ENCODE peak calls at places on chromosomes 12 and 14, in four cellular contexts. L is H1, N is HepG2, E is GM12878. P is an unnamed sample.
A peak's percentile ranks its signal among the peaks of the same experiment; 100 is the strongest.

GRCh38 chr12:50742776-50743175 is 21.1 kb upstream of the ATF1 start:
- DNase-seq in L (no peak), E (no peak), N (no peak), P (no peak)

GRCh38 chr12:42565633-42566032 is 23.9 kb downstream of the PRICKLE1 start:
- DNase-seq in L (peak; percentile 50), E (no peak), N (no peak), P (peak; percentile 28)

GRCh38 chr14:72961579-72962335 is 35.5 kb downstream of the DCAF4 start:
- DNase-seq in L (no peak), N (no peak), E (no peak), P (no peak)

GRCh38 chr14:92472860-92473259 is 40.7 kb upstream of the RIN3 start:
- DNase-seq in N (no peak), L (peak; percentile 27), E (no peak), P (no peak)

GRCh38 chr14:52023518-52023917 is 34.2 kb downstream of the RTRAF start:
- DNase-seq in L (no peak), N (no peak), E (no peak), P (no peak)

GRCh38 chr12:46831335-46832083 is 5.7 kb upstream of the SLC38A4 start:
- DNase-seq in N (no peak), L (peak; percentile 73), E (no peak), P (no peak)

GRCh38 chr12:66636771-66637170 is 42.1 kb downstream of the GRIP1 start:
- DNase-seq in L (no peak), N (no peak), E (no peak), P (no peak)

GRCh38 chr12:12387521-12387920 is 30.6 kb downstream of the BORCS5 start:
- DNase-seq in N (no peak), L (no peak), E (no peak), P (no peak)

GRCh38 chr14:74425525-74426201 is 347 bp downstream of the SYNDIG1L start:
- DNase-seq in N (no peak), E (no peak), L (peak; percentile 94), P (no peak)

GRCh38 chr14:21960636-21961035 is 287.0 kb upstream of the OR4E1 start:
- DNase-seq in L (no peak), E (no peak), N (no peak), P (no peak)

GRCh38 chr12:5511644-5512584 is 80.0 kb downstream of the NTF3 start:
- DNase-seq in N (no peak), E (no peak), L (peak; percentile 77), P (no peak)

GRCh38 chr14:51865953-51866747 is 5.7 kb downstream of the GNG2 start:
- DNase-seq in L (no peak), E (no peak), N (no peak), P (no peak)

GRCh38 chr12:17035372-17035771 is 429.4 kb upstream of the LMO3 start:
- DNase-seq in E (no peak), N (no peak), L (no peak), P (no peak)

GRCh38 chr12:106655577-106655976 is 72.8 kb downstream of the RFX4 start:
- DNase-seq in N (no peak), E (no peak), L (no peak), P (no peak)

GRCh38 chr14:99475179-99475578 is 5.5 kb downstream of the SETD3 start:
- DNase-seq in L (no peak), E (no peak), N (no peak), P (no peak)

GRCh38 chr14:50800032-50800431 is 30.9 kb downstream of the NIN start:
- DNase-seq in L (no peak), N (no peak), E (no peak), P (no peak)

GRCh38 chr12:100913872-100914600 is 119.5 kb downstream of the ANO4 start:
- DNase-seq in E (no peak), N (no peak), L (no peak), P (no peak)

GRCh38 chr12:116693259-116694227 is 44.3 kb downstream of the SPRING1 start:
- DNase-seq in L (no peak), E (no peak), N (peak; percentile 36), P (no peak)

GRCh38 chr12:57603758-57604453 is 718 bp upstream of the DTX3 start:
- DNase-seq in N (no peak), L (peak; percentile 52), E (no peak), P (no peak)

GRCh38 chr14:37147310-37147875 is 25.0 kb downstream of the SLC25A21 start:
- DNase-seq in L (no peak), N (no peak), E (no peak), P (no peak)

GRCh38 chr12:114691196-114691595 is 7.2 kb upstream of the TBX3 start:
- DNase-seq in N (no peak), L (no peak), E (no peak), P (no peak)

GRCh38 chr12:8156845-8157244 is at the start of gene ZNF705A:
- DNase-seq in L (no peak), E (no peak), N (peak; percentile 29), P (no peak)

GRCh38 chr14:77849711-77850110 is 49.8 kb downstream of the ADCK1 start:
- DNase-seq in E (no peak), L (no peak), N (no peak), P (no peak)

GRCh38 chr14:38127784-38128183 is 79.9 kb upstream of the SSTR1 start:
- DNase-seq in N (no peak), E (no peak), L (no peak), P (no peak)

GRCh38 chr12:27919671-27920235 is 52.8 kb downstream of the PTHLH start:
- DNase-seq in N (no peak), L (no peak), E (no peak), P (no peak)

GRCh38 chr12:94561943-94562411 is 88.4 kb downstream of the TMCC3 start:
- DNase-seq in E (peak; percentile 74), L (no peak), N (no peak), P (no peak)

GRCh38 chr14:100103261-100104005 is 38.2 kb downstream of the EVL start:
- DNase-seq in L (no peak), N (no peak), E (no peak), P (no peak)

GRCh38 chr12:4526923-4527546 is 11.7 kb upstream of the RAD51AP1 start:
- DNase-seq in L (no peak), E (no peak), N (peak; percentile 5), P (no peak)

GRCh38 chr12:23099104-23099503 is 474.1 kb downstream of the ETNK1 start:
- DNase-seq in E (no peak), N (no peak), L (no peak), P (peak; percentile 80)

GRCh38 chr12:27425306-27425705 is 21.2 kb upstream of the SMCO2 start:
- DNase-seq in E (no peak), L (no peak), N (no peak), P (no peak)

GRCh38 chr14:79573486-79573885 is 637.8 kb downstream of the DIO2 start:
- DNase-seq in E (no peak), L (no peak), N (no peak), P (no peak)

GRCh38 chr14:79580414-79580813 is 630.9 kb downstream of the DIO2 start:
- DNase-seq in E (no peak), L (no peak), N (no peak), P (no peak)

GRCh38 chr14:79578470-79578869 is 632.8 kb downstream of the DIO2 start:
- DNase-seq in L (no peak), N (no peak), E (no peak), P (no peak)

GRCh38 chr14:79575032-79575431 is 636.3 kb downstream of the DIO2 start:
- DNase-seq in E (no peak), L (no peak), N (no peak), P (no peak)

DNA sequence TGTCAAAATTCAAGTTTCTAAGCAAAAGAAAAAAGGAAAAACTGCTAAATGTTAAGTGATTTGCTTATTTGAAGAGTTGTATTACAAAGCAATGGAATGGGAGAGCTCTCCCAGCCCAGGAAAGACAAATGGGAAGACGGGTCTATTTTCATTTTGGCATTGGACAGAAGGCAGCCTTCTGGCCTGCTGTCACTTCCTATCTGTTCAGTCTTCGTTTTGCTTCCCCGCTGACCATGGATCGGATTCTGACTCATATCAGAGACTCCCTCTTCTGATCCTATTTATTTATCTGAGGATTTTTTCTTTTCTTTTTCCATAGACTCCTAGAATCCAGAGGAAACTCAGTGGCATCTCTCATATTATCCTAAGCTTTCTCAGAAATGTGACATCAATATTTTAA is 634.9 kb downstream of the DIO2 start:
- DNase-seq in N (no peak), E (no peak), L (no peak), P (no peak)
- TF ChIP-seq SUZ12 in N (no peak), E (no peak), L (no peak), P (no peak)

DNA sequence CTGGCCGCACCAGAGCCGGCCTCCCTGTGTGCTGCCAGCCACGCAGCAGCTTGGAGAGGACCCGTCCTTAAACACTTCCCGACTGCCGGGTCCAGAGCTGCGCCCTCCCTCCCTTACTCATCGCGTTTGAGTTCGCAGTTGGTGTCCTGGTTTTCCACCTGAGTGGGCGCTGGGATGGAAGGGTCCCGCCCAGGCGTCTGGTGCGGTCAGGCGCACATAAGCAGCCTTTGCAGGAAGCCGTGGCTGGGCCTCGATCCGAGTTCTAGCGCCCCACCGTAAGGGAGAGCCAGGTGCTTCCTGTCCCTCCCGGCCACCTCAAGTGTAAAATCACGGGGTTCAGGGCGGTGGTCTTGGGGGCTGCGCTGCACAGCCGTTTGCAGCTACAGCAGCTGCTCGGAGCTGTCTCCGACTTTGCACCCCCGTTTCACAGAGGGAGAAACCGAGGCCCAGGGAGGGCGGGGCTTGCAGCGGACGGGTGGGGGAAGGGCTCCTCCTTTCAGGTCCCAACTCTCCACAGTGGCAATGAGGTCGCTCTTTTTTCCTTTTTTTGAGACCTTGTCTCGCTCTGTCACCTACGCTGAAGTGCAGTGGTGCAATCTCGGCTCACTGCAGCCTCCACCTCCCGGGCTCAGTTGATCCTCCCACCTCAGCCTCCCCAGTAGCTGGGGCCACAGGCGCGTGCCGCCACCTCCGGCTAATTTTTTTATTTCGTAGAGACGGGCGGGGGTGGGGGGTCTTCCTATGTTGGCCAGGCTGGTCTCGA is 51.3 kb downstream of the LRCOL1 start:
- DNase-seq in E (no peak), L (no peak), N (no peak), P (no peak)
- H3K4me3 ChIP-seq in E (peak overlapping the region; percentile 65), L (peak overlapping the region; percentile 79), N (peak overlapping the region; percentile 52), P (peak overlapping the region; percentile 45)

GRCh38 chr14:104134061-104134965 is 4.1 kb upstream of the KIF26A start:
- DNase-seq in N (no peak), L (peak; percentile 43), E (no peak), P (no peak)
- TF ChIP-seq SUZ12 in N (no peak), L (no peak), E (no peak), P (no peak)

GRCh38 chr14:28758253-28758915 is 8.2 kb upstream of the FOXG1 start:
- DNase-seq in N (no peak), L (no peak), E (no peak), P (no peak)

GRCh38 chr14:28757790-28758189 is 8.8 kb upstream of the FOXG1 start:
- DNase-seq in E (no peak), L (no peak), N (no peak), P (no peak)

GRCh38 chr14:28760431-28760996 is 6.1 kb upstream of the FOXG1 start:
- DNase-seq in E (no peak), L (no peak), N (no peak), P (no peak)

GRCh38 chr14:28759658-28760313 is 6.8 kb upstream of the FOXG1 start:
- DNase-seq in L (peak; percentile 56), N (no peak), E (no peak), P (no peak)

DNA sequence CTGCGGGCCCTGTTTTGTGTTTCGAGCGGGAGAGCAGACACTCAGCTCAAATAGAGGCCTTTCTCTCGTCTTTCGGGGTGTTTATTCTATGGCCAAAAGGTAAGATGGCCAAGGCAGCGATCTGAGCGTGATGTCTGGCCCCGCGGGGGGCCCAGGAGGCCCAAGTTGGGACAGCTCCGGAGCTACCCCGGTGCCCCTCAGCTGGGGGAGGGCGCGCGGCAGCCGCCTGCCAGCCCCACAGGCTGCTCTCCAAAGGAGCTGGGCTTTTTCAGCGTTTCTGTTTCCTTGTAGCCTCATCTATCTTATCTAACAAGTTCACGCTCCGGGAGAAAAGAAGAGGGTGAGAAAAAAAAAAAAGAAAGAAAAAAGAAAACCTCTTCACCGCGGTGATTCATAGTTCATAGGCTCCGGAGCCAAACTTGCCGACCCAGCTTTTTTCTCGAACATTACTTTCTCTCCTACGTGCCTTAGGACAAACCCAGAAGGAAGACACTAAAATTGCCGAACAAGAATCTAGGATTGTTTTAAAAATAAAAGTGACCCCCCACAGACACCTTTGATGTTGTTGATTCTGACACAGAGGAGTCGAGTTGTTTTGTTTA is 7.4 kb upstream of the FOXG1 start:
- DNase-seq in E (no peak), N (no peak), L (peak; percentile 64), P (no peak)
- H3K4me3 ChIP-seq in E (peak overlapping the region; percentile 0), N (no peak overlapping the region), L (peak overlapping the region; percentile 12), P (peak overlapping the region; percentile 11)